ENCODE peak calls at places on chromosomes 3 and 15, in four cellular contexts. Z is sigmoid colon, U is AG04450, F is A673. X is an unnamed sample. For H3K9me3, the result is how much of the 10 kb centered on the place peaks cover.

GRCh38 chr15:34942363-34942762 is 27.2 kb downstream of the AQR start:
- DNase-seq in Z (no peak), U (peak), F (no peak), X (no peak)

GRCh38 chr3:172209333-172210321 is 170.2 kb downstream of the FNDC3B start:
- DNase-seq in Z (peak), U (no peak), F (no peak), X (no peak)

GRCh38 chr3:138097192-138097829 is 18.1 kb downstream of the DZIP1L start:
- DNase-seq in Z (no peak), U (no peak), F (no peak), X (no peak)

GRCh38 chr15:78993257-78993930 is 48.5 kb upstream of the CTSH start:
- DNase-seq in Z (no peak), U (no peak), F (no peak), X (no peak)

GRCh38 chr15:77577350-77577749 is 55.4 kb downstream of the LINGO1 start:
- DNase-seq in Z (no peak), U (no peak), F (peak), X (no peak)

GRCh38 chr3:123367467-123368154 is 81.3 kb downstream of the ADCY5 start:
- DNase-seq in Z (peak), U (no peak), F (no peak), X (no peak)

GRCh38 chr3:148697311-148698189 is at the start of gene AGTR1:
- DNase-seq in Z (peak), U (no peak), F (peak), X (peak)

GRCh38 chr3:153348457-153349137 is 186.6 kb downstream of the RAP2B start:
- DNase-seq in Z (no peak), U (no peak), F (peak), X (no peak)

GRCh38 chr3:153445817-153446216 is 283.8 kb downstream of the RAP2B start:
- DNase-seq in Z (no peak), U (no peak), F (no peak), X (no peak)

GRCh38 chr3:8623741-8624140 is 20.9 kb downstream of the SSUH2 start:
- DNase-seq in Z (no peak), U (no peak), F (no peak), X (peak)

GRCh38 chr15:73051402-73051810 is 857 bp upstream of the NEO1 start:
- DNase-seq in Z (peak), U (no peak), F (peak), X (peak)

GRCh38 chr3:160754371-160754854 is 1.6 kb upstream of the PPM1L start:
- DNase-seq in Z (peak), U (no peak), F (peak), X (peak)

GRCh38 chr15:75203017-75203907 is 1.6 kb downstream of the C15orf39 start:
- DNase-seq in Z (no peak), U (no peak), F (no peak), X (no peak)

GRCh38 chr3:1091276-1091675 is 1.5 kb upstream of the CNTN6 start:
- DNase-seq in Z (no peak), U (no peak), F (no peak), X (no peak)
- H3K9me3 ChIP-seq in Z (under half), U (under half), F (under half), X (under half)

GRCh38 chr3:72721696-72722381 is 126.4 kb downstream of the SHQ1 start:
- DNase-seq in Z (no peak), U (no peak), F (peak), X (no peak)

GRCh38 chr3:72719137-72719536 is 129.1 kb downstream of the SHQ1 start:
- DNase-seq in Z (no peak), U (no peak), F (no peak), X (no peak)

GRCh38 chr3:72725229-72725628 is 123.0 kb downstream of the SHQ1 start:
- DNase-seq in Z (no peak), U (no peak), F (no peak), X (no peak)

GRCh38 chr3:72724070-72724469 is 124.2 kb downstream of the SHQ1 start:
- DNase-seq in Z (no peak), U (no peak), F (no peak), X (no peak)

GRCh38 chr3:72722930-72723726 is 125.1 kb downstream of the SHQ1 start:
- DNase-seq in Z (no peak), U (no peak), F (peak), X (no peak)
- H3K4me3 ChIP-seq in Z (no peak), U (no peak), F (no peak), X (no peak)

DNA sequence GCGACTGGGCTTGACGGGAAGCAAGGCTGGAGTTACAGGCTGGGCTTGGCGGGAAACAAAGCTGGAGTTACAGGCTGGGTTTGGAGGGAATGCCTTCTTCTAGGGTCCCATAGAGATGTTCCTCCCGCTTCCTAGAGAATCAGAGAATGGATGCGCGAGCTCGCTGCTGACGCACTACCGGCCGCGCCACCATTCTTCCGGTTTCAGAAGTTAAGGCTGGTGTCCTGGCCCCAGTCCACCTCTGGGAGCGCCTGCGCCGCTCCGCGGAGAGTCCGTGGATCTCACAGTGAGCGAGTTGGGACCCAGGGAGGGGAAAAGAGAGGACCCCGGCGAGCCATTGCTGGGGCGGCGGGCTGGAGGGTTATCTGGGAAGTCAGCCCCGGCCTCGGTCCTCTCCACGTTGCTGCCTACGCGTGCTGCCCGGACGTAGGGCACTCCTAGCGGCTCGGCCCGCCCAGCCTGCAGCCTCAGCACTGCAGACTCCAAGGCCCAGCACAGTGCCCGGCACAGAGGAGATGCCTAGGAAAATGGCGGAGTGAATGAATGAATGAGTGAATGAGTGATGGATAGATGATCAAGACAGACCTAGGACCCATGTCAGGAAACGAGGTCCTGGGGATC is at the start of gene ZNF502:
- DNase-seq in Z (peak), U (peak), F (peak), X (peak)
- TF ChIP-seq CTCF in Z (no peak), U (peak), F (peak), X (peak)

GRCh38 chr15:81280086-81280485 is 43.9 kb downstream of the STARD5 start:
- DNase-seq in Z (no peak), U (no peak), F (no peak), X (no peak)

GRCh38 chr15:81281176-81281735 is 42.7 kb downstream of the STARD5 start:
- DNase-seq in Z (no peak), U (no peak), F (no peak), X (no peak)

GRCh38 chr15:81278306-81279029 is 45.5 kb downstream of the STARD5 start:
- DNase-seq in Z (no peak), U (no peak), F (no peak), X (no peak)

GRCh38 chr15:81280696-81281095 is 43.2 kb downstream of the STARD5 start:
- DNase-seq in Z (no peak), U (no peak), F (peak), X (no peak)

DNA sequence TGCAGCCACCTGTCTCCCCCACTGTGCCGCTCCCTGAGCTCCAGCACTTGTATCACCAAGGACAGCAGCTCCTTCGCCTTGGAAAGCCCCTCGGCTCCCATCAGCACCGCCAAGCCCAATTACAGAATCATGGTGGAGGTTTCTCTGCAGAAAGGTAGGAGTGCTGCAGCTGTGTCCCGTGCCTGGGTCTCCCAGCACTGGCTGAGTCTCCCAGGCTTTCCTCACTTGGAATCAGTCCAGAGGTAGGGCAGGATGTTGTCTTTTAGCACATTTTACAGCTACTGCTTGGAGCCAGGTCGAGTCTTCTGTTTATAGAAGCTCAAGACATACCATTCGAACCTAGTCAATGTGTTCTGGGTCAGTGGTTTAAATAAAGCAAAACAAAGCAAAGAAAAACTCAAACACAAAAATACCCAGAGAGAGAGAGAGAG is 44.3 kb downstream of the STARD5 start:
- DNase-seq in Z (no peak), U (no peak), F (no peak), X (no peak)
- H3K9me3 ChIP-seq in Z (under half), U (under half), F (under half), X (under half)

GRCh38 chr15:64386291-64386690 is 1.3 kb upstream of the TRIP4 start:
- DNase-seq in Z (peak), U (no peak), F (no peak), X (no peak)
- H3K4me3 ChIP-seq in Z (no peak), U (no peak), F (no peak), X (no peak)

GRCh38 chr3:169250000-169250399 is 413.5 kb downstream of the MECOM start:
- DNase-seq in Z (no peak), U (no peak), F (no peak), X (no peak)

GRCh38 chr3:169256027-169256426 is 407.5 kb downstream of the MECOM start:
- DNase-seq in Z (no peak), U (no peak), F (no peak), X (no peak)

GRCh38 chr3:169256791-169257522 is 406.6 kb downstream of the MECOM start:
- DNase-seq in Z (no peak), U (no peak), F (no peak), X (no peak)

GRCh38 chr3:169255506-169255905 is 408.0 kb downstream of the MECOM start:
- DNase-seq in Z (no peak), U (no peak), F (no peak), X (no peak)

GRCh38 chr3:169252535-169252934 is 411.0 kb downstream of the MECOM start:
- DNase-seq in Z (no peak), U (no peak), F (no peak), X (no peak)
- TF ChIP-seq CTCF in Z (no peak), U (no peak), F (no peak), X (no peak)

GRCh38 chr15:95804484-95804883 is 526.0 kb upstream of the NR2F2 start:
- DNase-seq in Z (no peak), U (no peak), F (no peak), X (no peak)

GRCh38 chr15:95799286-95800187 is 531.0 kb upstream of the NR2F2 start:
- DNase-seq in Z (no peak), U (peak), F (peak), X (no peak)
- H3K9me3 ChIP-seq in Z (under half), U (under half), F (under half), X (under half)

GRCh38 chr3:161766301-161766700 is 269.7 kb downstream of the OTOL1 start:
- DNase-seq in Z (no peak), U (no peak), F (no peak), X (no peak)

DNA sequence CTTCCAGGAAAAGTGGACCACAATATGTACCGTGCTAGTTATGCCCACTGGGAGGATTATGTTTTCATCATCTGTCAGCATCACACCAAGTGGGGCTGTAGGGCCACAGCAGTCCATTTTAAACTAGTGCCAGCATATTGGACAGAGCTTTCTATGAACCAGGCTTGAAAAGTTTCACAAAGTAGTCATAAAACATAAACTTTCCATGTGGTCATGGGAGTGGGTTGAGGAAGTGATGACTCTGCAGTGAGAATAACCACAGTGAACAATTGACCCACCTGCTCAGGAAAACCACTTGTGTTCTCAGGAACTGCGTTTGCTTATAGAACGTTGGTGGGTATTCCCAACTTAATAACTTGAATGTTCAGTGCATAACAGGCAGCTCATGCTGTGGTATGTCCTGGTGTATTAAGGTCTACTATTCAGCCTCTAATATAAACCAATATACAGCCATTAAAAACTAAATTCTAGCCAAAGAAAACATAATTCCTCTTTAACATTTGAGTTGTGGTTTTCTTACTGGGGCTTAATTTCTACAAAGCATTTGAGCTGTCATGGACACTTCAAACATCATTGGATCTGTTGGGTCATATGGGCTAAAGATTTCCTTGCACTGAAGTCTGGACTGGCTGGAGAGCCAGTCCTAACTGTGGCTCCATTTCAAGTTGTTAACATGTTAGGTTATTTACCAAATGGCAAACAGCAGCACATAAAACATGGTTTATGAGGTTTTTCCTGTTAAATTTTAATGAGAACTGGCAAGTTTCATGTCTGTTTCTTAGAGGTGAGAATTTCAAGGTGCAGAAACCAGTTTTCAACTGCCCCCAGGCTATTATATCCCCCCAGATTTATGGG is 274.2 kb downstream of the OTOL1 start:
- DNase-seq in Z (no peak), U (no peak), F (no peak), X (no peak)
- H3K4me3 ChIP-seq in Z (no peak), U (no peak), F (no peak), X (no peak)

X was measured in upper lobe of right lung.